ENCODE peak calls at places on chromosome 2, in six cellular contexts. One of them, this sample, is unnamed.

GRCh38 chr2:240557808-240558207 is at the start of gene ANKMY1:
- DNase-seq in H54: no peak
- DNase-seq in KBM-7: no peak
- DNase-seq in BJ: no peak
- DNase-seq in endothelial cell of umbilical vein: peak
- DNase-seq in heart left ventricle: peak
- DNase-seq in this sample: peak

GRCh38 chr2:182077023-182077422 is 91.4 kb downstream of the PPP1R1C start:
- DNase-seq in heart left ventricle: no peak
- DNase-seq in endothelial cell of umbilical vein: no peak
- DNase-seq in H54: no peak
- DNase-seq in KBM-7: no peak
- DNase-seq in BJ: no peak
- DNase-seq in this sample: no peak

GRCh38 chr2:74532222-74532621 is 2.5 kb downstream of the HTRA2 start:
- DNase-seq in endothelial cell of umbilical vein: peak
- DNase-seq in H54: no peak
- DNase-seq in BJ: no peak
- DNase-seq in heart left ventricle: no peak
- DNase-seq in KBM-7: peak
- DNase-seq in this sample: no peak

GRCh38 chr2:61151434-61151833 is 10.6 kb upstream of the C2orf74 start:
- DNase-seq in endothelial cell of umbilical vein: no peak
- DNase-seq in heart left ventricle: no peak
- DNase-seq in BJ: no peak
- DNase-seq in H54: peak
- DNase-seq in KBM-7: no peak
- DNase-seq in this sample: no peak

GRCh38 chr2:179165356-179166000 is 99.2 kb downstream of the SESTD1 start:
- DNase-seq in H54: no peak
- DNase-seq in KBM-7: no peak
- DNase-seq in heart left ventricle: no peak
- DNase-seq in BJ: no peak
- DNase-seq in endothelial cell of umbilical vein: no peak
- DNase-seq in this sample: no peak

GRCh38 chr2:61707984-61708852 is 145.6 kb downstream of the FAM161A start:
- DNase-seq in endothelial cell of umbilical vein: no peak
- DNase-seq in H54: peak
- DNase-seq in heart left ventricle: peak
- DNase-seq in KBM-7: no peak
- DNase-seq in BJ: no peak
- DNase-seq in this sample: no peak

GRCh38 chr2:168998609-168999211 is 32.4 kb downstream of the ABCB11 start:
- DNase-seq in endothelial cell of umbilical vein: peak
- DNase-seq in H54: no peak
- DNase-seq in heart left ventricle: no peak
- DNase-seq in BJ: no peak
- DNase-seq in KBM-7: no peak
- DNase-seq in this sample: no peak

GRCh38 chr2:166092889-166093288 is 34.9 kb downstream of the SCN1A start:
- DNase-seq in KBM-7: no peak
- DNase-seq in endothelial cell of umbilical vein: peak
- DNase-seq in H54: no peak
- DNase-seq in BJ: no peak
- DNase-seq in heart left ventricle: no peak
- DNase-seq in this sample: no peak

GRCh38 chr2:27932396-27932795 is 41.9 kb downstream of the BABAM2 start:
- DNase-seq in heart left ventricle: no peak
- DNase-seq in BJ: no peak
- DNase-seq in H54: no peak
- DNase-seq in KBM-7: no peak
- DNase-seq in endothelial cell of umbilical vein: peak
- DNase-seq in this sample: no peak

GRCh38 chr2:223262946-223263345 is 211.0 kb downstream of the KCNE4 start:
- DNase-seq in BJ: no peak
- DNase-seq in endothelial cell of umbilical vein: no peak
- DNase-seq in H54: peak
- DNase-seq in KBM-7: no peak
- DNase-seq in heart left ventricle: no peak
- DNase-seq in this sample: no peak

This sample was measured in heart right ventricle.